ENCODE peak calls at places on chromosomes 12 and 14, in eight cellular contexts. X is neuronal stem cell, Y is astrocyte, S is mesenchymal stem cell, T is HCT116, D is PC-3, Q is GM12878, B is IMR-90. R is an unnamed sample.

GRCh38 chr12:92927436-92928116 is 1.5 kb downstream of the EEA1 start:
- DNase-seq in X (no peak), Y (peak; percentile 77), S (peak; percentile 76), T (no peak), D (peak; percentile 66), Q (no peak), B (peak; percentile 77), R (no peak)

GRCh38 chr12:16350682-16351081 is 3.2 kb downstream of the MGST1 start:
- DNase-seq in X (peak; percentile 32), Y (peak; percentile 97), S (peak; percentile 80), T (peak; percentile 75), D (peak; percentile 95), Q (no peak), B (peak; percentile 97), R (no peak)

GRCh38 chr14:69005432-69006148 is 26.5 kb upstream of the ACTN1 start:
- DNase-seq in X (peak; percentile 29), Y (peak; percentile 97), S (peak; percentile 97), T (peak; percentile 47), D (peak; percentile 91), Q (no peak), B (peak; percentile 94), R (no peak)

GRCh38 chr14:99212646-99213045 is 59.4 kb downstream of the BCL11B start:
- DNase-seq in X (no peak), Y (no peak), S (no peak), T (no peak), D (no peak), Q (no peak), B (no peak), R (no peak)

GRCh38 chr12:119326341-119326740 is 8.2 kb upstream of the CCDC60 start:
- DNase-seq in X (no peak), Y (no peak), S (no peak), T (no peak), D (no peak), Q (no peak), B (no peak), R (no peak)

GRCh38 chr14:99116741-99117295 is 155.2 kb downstream of the BCL11B start:
- DNase-seq in X (no peak), Y (no peak), S (no peak), T (no peak), D (no peak), Q (no peak), B (no peak), R (no peak)

GRCh38 chr12:2974560-2974971 is 15.4 kb downstream of the TEAD4 start:
- DNase-seq in X (no peak), Y (peak; percentile 37), S (peak; percentile 27), T (no peak), D (no peak), Q (no peak), B (peak; percentile 37), R (no peak)

GRCh38 chr12:10372534-10372931 is 17.3 kb downstream of the KLRK1 start:
- DNase-seq in X (no peak), Y (no peak), S (no peak), T (no peak), D (no peak), Q (no peak), B (no peak), R (no peak)

GRCh38 chr14:70156602-70157001 is 32.1 kb downstream of the SLC8A3 start:
- DNase-seq in X (no peak), Y (no peak), S (no peak), T (no peak), D (no peak), Q (no peak), B (no peak), R (no peak)

GRCh38 chr14:91568626-91569025 is 58.5 kb upstream of the PPP4R3A start:
- DNase-seq in X (no peak), Y (no peak), S (no peak), T (no peak), D (peak; percentile 21), Q (no peak), B (no peak), R (no peak)

GRCh38 chr12:54338682-54339296 is 13.9 kb downstream of the COPZ1 start:
- DNase-seq in X (no peak), Y (peak; percentile 74), S (peak; percentile 24), T (no peak), D (no peak), Q (no peak), B (peak; percentile 56), R (no peak)

GRCh38 chr12:56346663-56347062 is 8.0 kb downstream of the IL23A start:
- DNase-seq in X (no peak), Y (no peak), S (no peak), T (no peak), D (no peak), Q (no peak), B (no peak), R (no peak)

GRCh38 chr12:131897276-131897675 is 2.9 kb downstream of the ULK1 start:
- DNase-seq in X (no peak), Y (no peak), S (no peak), T (no peak), D (no peak), Q (no peak), B (no peak), R (no peak)

GRCh38 chr12:31362759-31363415 is 36.9 kb upstream of the SINHCAF start:
- DNase-seq in X (peak; percentile 24), Y (no peak), S (peak; percentile 60), T (no peak), D (peak; percentile 26), Q (peak; percentile 46), B (no peak), R (no peak)

GRCh38 chr12:96889273-96889933 is 17.7 kb upstream of the NEDD1 start:
- DNase-seq in X (no peak), Y (peak; percentile 91), S (no peak), T (no peak), D (peak; percentile 90), Q (no peak), B (peak; percentile 76), R (no peak)

GRCh38 chr12:2052861-2053674 is at the start of gene CACNA1C:
- DNase-seq in X (peak; percentile 68), Y (peak; percentile 47), S (peak; percentile 66), T (no peak), D (no peak), Q (no peak), B (peak; percentile 66), R (no peak)

GRCh38 chr12:6603095-6603567 is 4.0 kb downstream of the CHD4 start:
- DNase-seq in X (no peak), Y (peak; percentile 27), S (peak; percentile 35), T (no peak), D (no peak), Q (no peak), B (peak; percentile 25), R (no peak)

GRCh38 chr12:304815-305214 is 42.2 kb upstream of the SLC6A13 start:
- DNase-seq in X (no peak), Y (peak; percentile 59), S (peak; percentile 27), T (no peak), D (peak; percentile 12), Q (no peak), B (peak; percentile 43), R (no peak)

GRCh38 chr12:55651314-55651703 is 14.6 kb downstream of the OR10P1 start:
- DNase-seq in X (no peak), Y (no peak), S (no peak), T (no peak), D (no peak), Q (no peak), B (no peak), R (no peak)

GRCh38 chr12:46152456-46152855 is 116.4 kb downstream of the SLC38A1 start:
- DNase-seq in X (no peak), Y (no peak), S (no peak), T (no peak), D (no peak), Q (no peak), B (no peak), R (no peak)
- H3K9ac ChIP-seq in X (no peak overlapping the region), Y (no peak overlapping the region), S (peak overlapping the region; percentile 70), T (no peak overlapping the region), D (no peak overlapping the region), Q (no peak overlapping the region), B (no peak overlapping the region), R (no peak overlapping the region)

DNA sequence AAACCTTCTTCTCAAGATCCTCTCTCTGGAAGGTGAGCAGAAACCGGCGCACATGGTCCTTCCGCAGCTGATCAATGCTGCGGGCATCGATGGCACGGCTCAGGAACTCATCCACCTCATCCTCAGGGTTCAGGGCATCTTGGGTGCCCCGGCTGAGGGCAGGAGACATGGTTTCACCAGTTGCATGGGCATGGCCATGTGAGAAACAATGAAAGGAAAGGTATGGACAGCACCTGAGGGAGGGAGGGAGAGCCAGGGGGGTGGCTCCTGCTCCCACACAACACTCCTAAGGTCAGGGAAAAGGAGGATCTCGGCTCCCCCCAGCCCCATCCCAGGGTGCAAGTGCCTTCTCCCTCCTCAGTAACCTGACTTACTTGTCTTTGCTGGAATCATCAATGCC is 13.6 kb downstream of the ADCY6 start:
- DNase-seq in X (no peak), Y (no peak), S (no peak), T (no peak), D (no peak), Q (no peak), B (no peak), R (no peak)
- H3K36me3 ChIP-seq in X (peaks cover 88% of the 10 kb centered on the region), Y (peaks cover 29% of the 10 kb centered on the region), S (peaks cover 76% of the 10 kb centered on the region), T (peaks cover 22% of the 10 kb centered on the region), D (peaks cover 23% of the 10 kb centered on the region), Q (no peaks in the 10 kb centered on the region), B (peaks cover 71% of the 10 kb centered on the region), R (no peaks in the 10 kb centered on the region)

GRCh38 chr12:51977320-51977753 is 25.8 kb downstream of the ACVR1B start:
- DNase-seq in X (no peak), Y (peak; percentile 36), S (no peak), T (no peak), D (no peak), Q (no peak), B (no peak), R (no peak)
- H3K9ac ChIP-seq in X (no peak overlapping the region), Y (no peak overlapping the region), S (no peak overlapping the region), T (no peak overlapping the region), D (no peak overlapping the region), Q (no peak overlapping the region), B (no peak overlapping the region), R (no peak overlapping the region)

DNA sequence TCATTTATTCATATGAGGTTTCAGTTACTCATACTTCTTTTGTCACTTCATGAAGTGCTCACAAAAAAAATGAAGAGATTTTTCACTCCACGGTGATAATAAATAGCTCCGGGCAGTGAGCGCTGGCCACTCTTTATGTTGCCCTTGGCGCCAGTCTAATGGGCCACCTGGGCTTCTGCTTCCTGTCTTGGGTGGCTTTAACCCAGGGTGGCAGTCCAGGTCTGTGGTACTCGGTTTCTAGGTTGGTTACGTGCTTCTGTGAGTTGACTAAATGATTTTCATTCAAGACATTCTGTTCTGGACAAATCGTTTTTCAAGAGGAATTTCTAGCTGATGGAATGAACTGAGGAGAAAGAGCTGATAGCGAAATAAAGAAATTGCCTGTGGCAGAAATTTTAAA is 34.6 kb upstream of the NID2 start:
- DNase-seq in X (no peak), Y (no peak), S (no peak), T (no peak), D (no peak), Q (no peak), B (no peak), R (no peak)
- H3K36me3 ChIP-seq in X (no peaks in the 10 kb centered on the region), Y (no peaks in the 10 kb centered on the region), S (no peaks in the 10 kb centered on the region), T (no peaks in the 10 kb centered on the region), D (no peaks in the 10 kb centered on the region), Q (no peaks in the 10 kb centered on the region), B (no peaks in the 10 kb centered on the region), R (no peaks in the 10 kb centered on the region)